ENCODE peak calls at places on chromosomes 16 and 17, in nine cellular contexts. R, B, T, Y, D, Z, U, P and A are unnamed samples.

GRCh38 chr17:70081885-70082284 is 6.9 kb downstream of the KCNJ16 start:
- DNase-seq in R (no peak), B (no peak), T (no peak), Y (no peak), D (no peak), Z (no peak), U (no peak), P (no peak), A (no peak)

GRCh38 chr17:59838196-59838911 is 54.4 kb downstream of the TUBD1 start:
- DNase-seq in R (peak), B (no peak), T (no peak), Y (no peak), D (peak), Z (no peak), U (no peak), P (no peak), A (no peak)

GRCh38 chr17:83103200-83103937 is 24.0 kb downstream of the METRNL start:
- DNase-seq in R (peak), B (peak), T (peak), Y (no peak), D (peak), Z (no peak), U (no peak), P (no peak), A (peak)

GRCh38 chr17:60959011-60959410 is 281.4 kb downstream of the BCAS3 start:
- DNase-seq in R (no peak), B (no peak), T (no peak), Y (no peak), D (no peak), Z (no peak), U (no peak), P (no peak), A (no peak)

GRCh38 chr16:13168091-13168572 is 266.7 kb downstream of the SHISA9 start:
- DNase-seq in R (no peak), B (no peak), T (peak), Y (no peak), D (no peak), Z (peak), U (no peak), P (no peak), A (no peak)

GRCh38 chr16:9062301-9062700 is 29.1 kb upstream of the HAPSTR1 start:
- DNase-seq in R (no peak), B (no peak), T (no peak), Y (no peak), D (no peak), Z (no peak), U (no peak), P (no peak), A (no peak)

GRCh38 chr16:76535-77272 is 1.3 kb upstream of the MPG start:
- DNase-seq in R (peak), B (peak), T (no peak), Y (no peak), D (peak), Z (peak), U (no peak), P (peak), A (peak)

GRCh38 chr16:4911831-4912422 is 25.0 kb downstream of the PPL start:
- DNase-seq in R (no peak), B (no peak), T (no peak), Y (no peak), D (no peak), Z (peak), U (no peak), P (no peak), A (no peak)

GRCh38 chr17:51869387-51869786 is 289.1 kb downstream of the CA10 start:
- DNase-seq in R (peak), B (no peak), T (peak), Y (no peak), D (peak), Z (peak), U (no peak), P (no peak), A (no peak)

GRCh38 chr17:1905190-1905919 is 75.5 kb downstream of the RPA1 start:
- DNase-seq in R (no peak), B (no peak), T (no peak), Y (no peak), D (no peak), Z (no peak), U (no peak), P (no peak), A (no peak)

GRCh38 chr17:70365098-70365583 is 195.8 kb downstream of the KCNJ2 start:
- DNase-seq in R (no peak), B (no peak), T (no peak), Y (peak), D (no peak), Z (peak), U (no peak), P (no peak), A (no peak)

GRCh38 chr17:4375039-4375748 is 8.7 kb upstream of the UBE2G1 start:
- DNase-seq in R (no peak), B (no peak), T (no peak), Y (no peak), D (no peak), Z (no peak), U (no peak), P (no peak), A (no peak)

GRCh38 chr16:89095401-89095974 is 1.8 kb downstream of the ACSF3 start:
- DNase-seq in R (no peak), B (no peak), T (peak), Y (no peak), D (no peak), Z (no peak), U (no peak), P (no peak), A (no peak)

GRCh38 chr16:47018223-47018891 is 44.9 kb upstream of the DNAJA2 start:
- DNase-seq in R (peak), B (no peak), T (peak), Y (no peak), D (peak), Z (peak), U (no peak), P (no peak), A (no peak)

GRCh38 chr17:489758-490329 is 137.2 kb upstream of the RPH3AL start:
- DNase-seq in R (peak), B (no peak), T (peak), Y (no peak), D (peak), Z (no peak), U (no peak), P (no peak), A (no peak)

GRCh38 chr17:41666336-41666680 is 22.4 kb upstream of the EIF1 start:
- DNase-seq in R (no peak), B (no peak), T (peak), Y (peak), D (peak), Z (no peak), U (no peak), P (no peak), A (peak)

GRCh38 chr16:81293909-81294802 is 20.6 kb upstream of the GAN start:
- DNase-seq in R (peak), B (no peak), T (no peak), Y (no peak), D (peak), Z (peak), U (no peak), P (no peak), A (no peak)

GRCh38 chr16:87149051-87149450 is 168.1 kb downstream of the C16orf95 start:
- DNase-seq in R (no peak), B (no peak), T (no peak), Y (no peak), D (no peak), Z (peak), U (no peak), P (no peak), A (no peak)

GRCh38 chr17:40501499-40501911 is at the start of gene TNS4:
- DNase-seq in R (peak), B (peak), T (no peak), Y (no peak), D (peak), Z (peak), U (no peak), P (no peak), A (no peak)

GRCh38 chr17:72372185-72372584 is 251.4 kb downstream of the SOX9 start:
- DNase-seq in R (no peak), B (no peak), T (no peak), Y (no peak), D (no peak), Z (no peak), U (no peak), P (no peak), A (no peak)

GRCh38 chr17:4554997-4555799 is at the start of gene MYBBP1A:
- DNase-seq in R (peak), B (peak), T (peak), Y (peak), D (peak), Z (peak), U (peak), P (peak), A (peak)

GRCh38 chr16:70676571-70677498 is 9.0 kb downstream of the MTSS2 start:
- DNase-seq in R (no peak), B (no peak), T (no peak), Y (no peak), D (no peak), Z (no peak), U (no peak), P (no peak), A (peak)

GRCh38 chr17:42819939-42820535 is 4.0 kb downstream of the BECN1 start:
- DNase-seq in R (peak), B (no peak), T (peak), Y (no peak), D (peak), Z (peak), U (no peak), P (peak), A (no peak)

GRCh38 chr16:88295526-88296436 is 87.0 kb upstream of the ZNF469 start:
- DNase-seq in R (no peak), B (no peak), T (no peak), Y (no peak), D (no peak), Z (no peak), U (no peak), P (peak), A (no peak)

GRCh38 chr16:66344533-66345145 is 21.9 kb upstream of the CDH5 start:
- DNase-seq in R (peak), B (no peak), T (peak), Y (no peak), D (peak), Z (peak), U (no peak), P (no peak), A (no peak)

GRCh38 chr17:279776-280175 is 72.8 kb downstream of the RPH3AL start:
- DNase-seq in R (no peak), B (no peak), T (no peak), Y (no peak), D (peak), Z (no peak), U (no peak), P (no peak), A (no peak)

GRCh38 chr16:24419709-24420108 is 119.7 kb upstream of the RBBP6 start:
- DNase-seq in R (no peak), B (no peak), T (peak), Y (no peak), D (no peak), Z (no peak), U (no peak), P (no peak), A (no peak)

GRCh38 chr16:64455275-64455674 is 666.6 kb downstream of the CDH11 start:
- DNase-seq in R (no peak), B (no peak), T (no peak), Y (no peak), D (no peak), Z (peak), U (no peak), P (no peak), A (no peak)

GRCh38 chr16:11677959-11678881 is 10.0 kb downstream of the SNN start:
- DNase-seq in R (no peak), B (no peak), T (no peak), Y (no peak), D (no peak), Z (no peak), U (no peak), P (no peak), A (no peak)

GRCh38 chr16:12573300-12573699 is 230.4 kb downstream of the CPPED1 start:
- DNase-seq in R (peak), B (no peak), T (no peak), Y (no peak), D (peak), Z (no peak), U (no peak), P (no peak), A (no peak)

GRCh38 chr16:84883301-84883700 is 63.5 kb downstream of the CRISPLD2 start:
- DNase-seq in R (no peak), B (no peak), T (no peak), Y (no peak), D (no peak), Z (no peak), U (no peak), P (peak), A (no peak)

GRCh38 chr17:37820313-37821024 is 75.6 kb upstream of the HNF1B start:
- DNase-seq in R (no peak), B (no peak), T (no peak), Y (no peak), D (no peak), Z (no peak), U (no peak), P (no peak), A (no peak)

GRCh38 chr17:75277664-75278071 is 6.6 kb upstream of the MIF4GD start:
- DNase-seq in R (no peak), B (no peak), T (no peak), Y (no peak), D (no peak), Z (peak), U (peak), P (no peak), A (no peak)

GRCh38 chr16:9058211-9058610 is 33.2 kb upstream of the HAPSTR1 start:
- DNase-seq in R (no peak), B (no peak), T (no peak), Y (no peak), D (no peak), Z (no peak), U (no peak), P (no peak), A (no peak)

GRCh38 chr16:27759301-27759871 is 209.4 kb downstream of the KATNIP start:
- DNase-seq in R (no peak), B (no peak), T (no peak), Y (no peak), D (no peak), Z (peak), U (peak), P (no peak), A (no peak)

GRCh38 chr17:81295678-81296381 is 723 bp upstream of the SLC38A10 start:
- DNase-seq in R (peak), B (no peak), T (peak), Y (no peak), D (peak), Z (peak), U (no peak), P (no peak), A (no peak)

GRCh38 chr16:26787924-26788323 is 278.8 kb upstream of the C16orf82 start:
- DNase-seq in R (no peak), B (no peak), T (no peak), Y (no peak), D (no peak), Z (no peak), U (no peak), P (no peak), A (no peak)

GRCh38 chr17:55710410-55710809 is 12.3 kb downstream of the TMEM100 start:
- DNase-seq in R (no peak), B (no peak), T (no peak), Y (no peak), D (no peak), Z (peak), U (no peak), P (no peak), A (no peak)

GRCh38 chr16:30526137-30526822 is at the start of gene ZNF768:
- DNase-seq in R (peak), B (no peak), T (peak), Y (no peak), D (peak), Z (no peak), U (no peak), P (peak), A (no peak)

GRCh38 chr16:30525844-30526136 is 576 bp downstream of the ZNF768 start:
- DNase-seq in R (no peak), B (no peak), T (no peak), Y (no peak), D (no peak), Z (no peak), U (no peak), P (no peak), A (no peak)

GRCh38 chr16:30528799-30529457 is 2.6 kb upstream of the ZNF768 start:
- DNase-seq in R (no peak), B (no peak), T (no peak), Y (no peak), D (no peak), Z (no peak), U (no peak), P (no peak), A (no peak)

GRCh38 chr16:30527635-30528178 is 1.3 kb upstream of the ZNF768 start:
- DNase-seq in R (peak), B (peak), T (peak), Y (no peak), D (peak), Z (peak), U (no peak), P (no peak), A (no peak)

DNA sequence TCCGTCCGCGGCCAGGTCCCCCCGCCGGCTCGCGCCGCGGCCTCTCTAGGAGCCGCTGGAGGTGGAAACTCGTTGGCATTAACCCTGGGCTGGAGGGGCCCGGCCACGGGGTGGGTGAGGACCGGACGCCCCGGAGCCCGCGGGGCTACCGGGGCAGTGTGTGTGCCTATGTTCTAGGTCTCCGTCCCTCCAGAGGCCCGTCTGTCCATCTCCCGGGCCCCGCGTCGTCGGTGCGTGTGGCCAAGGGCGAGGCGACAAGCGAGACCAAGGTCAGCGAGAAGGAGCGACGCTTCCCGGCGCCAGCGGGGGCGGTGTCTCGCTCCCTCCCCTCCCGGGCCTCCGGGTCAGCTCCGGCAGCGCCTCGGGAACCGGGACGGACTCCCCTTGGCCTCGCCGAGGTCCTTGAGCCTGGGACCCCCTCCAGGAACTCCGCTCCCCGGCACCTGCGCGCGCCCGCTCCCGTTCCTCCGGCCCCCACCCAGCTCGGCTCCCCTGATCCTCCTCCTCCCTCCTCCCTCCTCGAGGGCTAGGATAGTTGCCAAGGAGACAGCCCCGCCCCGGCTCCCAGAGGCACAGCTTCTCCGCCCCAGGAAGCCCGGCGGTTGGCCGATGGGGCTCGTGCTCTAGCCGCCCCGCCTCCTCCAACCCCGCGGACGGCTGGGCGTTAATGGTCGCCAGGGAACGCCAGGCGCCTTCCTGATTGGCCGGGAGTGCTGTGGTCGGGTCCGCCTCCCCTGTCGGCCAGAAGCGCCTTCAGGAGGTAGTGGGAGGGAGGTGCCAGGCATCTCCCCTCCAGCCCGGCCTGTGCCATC is 663 bp upstream of the ZNF768 start:
- DNase-seq in R (peak), B (peak), T (peak), Y (peak), D (peak), Z (peak), U (peak), P (peak), A (peak)
- TF ChIP-seq CTCF in R (peak), B (peak), T (peak), Y (peak), D (peak), Z (peak), U (no peak), P (peak), A (peak)

DNA sequence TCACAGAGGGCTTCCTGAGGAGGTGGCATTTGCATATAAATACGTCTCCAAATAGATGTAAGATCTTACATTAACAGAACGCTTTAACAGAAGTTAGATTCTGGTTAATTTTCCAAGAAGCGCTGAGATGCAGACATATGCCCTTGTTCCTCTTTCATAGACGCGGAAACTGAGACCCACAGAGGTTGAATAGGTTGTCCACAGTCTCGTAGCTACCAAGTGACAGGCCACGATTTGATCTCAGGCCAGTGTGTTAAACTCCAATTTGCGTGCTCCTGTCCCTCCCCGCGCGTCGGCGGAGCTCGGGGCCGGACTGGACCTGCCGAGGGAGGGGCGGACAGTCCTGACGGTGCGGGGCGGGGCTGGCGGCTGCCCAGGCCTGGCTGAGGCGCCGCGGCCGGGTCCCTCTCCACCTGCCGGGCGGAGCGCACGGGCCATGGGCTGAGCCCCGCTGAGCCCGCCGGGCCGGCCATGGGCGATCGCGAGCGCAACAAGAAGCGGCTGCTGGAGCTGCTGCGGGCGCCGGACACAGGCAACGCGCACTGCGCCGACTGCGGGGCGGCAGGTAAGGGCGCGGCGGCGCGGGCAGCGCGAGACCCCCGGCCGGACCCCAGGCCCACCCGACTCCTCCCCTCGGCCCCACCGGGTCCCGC is at the start of gene ADAP2:
- DNase-seq in R (peak), B (peak), T (peak), Y (no peak), D (peak), Z (peak), U (no peak), P (peak), A (peak)
- TF ChIP-seq CTCF in R (no peak), B (no peak), T (no peak), Y (no peak), D (no peak), Z (no peak), U (no peak), P (no peak), A (no peak)

DNA sequence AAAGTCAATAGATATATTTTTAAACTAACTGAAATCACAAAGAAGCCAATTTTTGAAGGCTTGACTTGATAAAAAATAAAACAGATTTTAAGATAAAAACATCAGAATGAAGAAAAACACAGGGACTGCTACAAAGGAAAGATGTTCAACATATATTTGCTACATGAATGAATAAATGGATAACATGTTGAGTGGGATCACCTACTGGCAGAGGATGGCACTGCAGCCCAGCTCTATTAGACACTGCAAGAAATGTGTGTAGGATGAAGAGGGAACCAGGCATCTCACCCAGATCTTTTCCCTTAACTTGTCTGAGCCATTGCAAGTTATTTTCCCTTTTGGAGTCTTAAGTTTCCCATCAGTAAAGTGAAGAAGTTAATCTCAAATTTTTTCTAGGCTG is 4.2 kb downstream of the AIPL1 start:
- DNase-seq in R (no peak), B (no peak), T (no peak), Y (no peak), D (no peak), Z (no peak), U (no peak), P (no peak), A (no peak)
- TF ChIP-seq CTCF in R (no peak), B (no peak), T (peak), Y (peak), D (no peak), Z (peak), U (peak), P (no peak), A (no peak)

GRCh38 chr16:59591480-59591879 is 857.4 kb upstream of the GOT2 start:
- DNase-seq in R (no peak), B (no peak), T (no peak), Y (no peak), D (no peak), Z (no peak), U (no peak), P (no peak), A (no peak)
- TF ChIP-seq CTCF in R (no peak), B (no peak), T (no peak), Y (no peak), D (no peak), Z (no peak), U (no peak), P (no peak), A (no peak)

DNA sequence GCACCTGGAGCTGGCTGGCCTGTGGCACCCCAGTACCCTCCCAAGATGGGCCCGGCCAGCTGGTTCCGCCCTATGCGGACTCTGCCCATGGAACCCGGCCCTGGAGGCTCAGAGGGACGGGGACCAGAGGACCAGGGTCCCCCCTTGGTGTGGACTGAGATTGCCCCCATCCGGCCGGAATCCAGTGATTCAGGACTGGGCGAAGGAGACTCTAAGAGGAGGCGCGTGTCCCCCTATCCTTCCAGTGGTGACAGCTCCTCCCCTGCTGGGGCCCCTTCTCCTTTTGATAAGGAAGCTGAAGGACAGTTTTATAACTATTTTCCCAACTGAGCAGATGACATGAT is 12.0 kb downstream of the TBX21 start:
- DNase-seq in R (no peak), B (no peak), T (peak), Y (no peak), D (no peak), Z (no peak), U (no peak), P (no peak), A (no peak)
- TF ChIP-seq CTCF in R (no peak), B (no peak), T (no peak), Y (no peak), D (no peak), Z (no peak), U (no peak), P (peak), A (no peak)